ENCODE peak calls at places on chromosomes 1 and 21, in seven cellular contexts. One of them, this sample, is unnamed.

GRCh38 chr21:43721225-43721605 is 2.3 kb downstream of the PDXK start:
- DNase-seq in HFF-Myc: no peak
- DNase-seq in cardiac fibroblast: no peak
- DNase-seq in endodermal cell: no peak
- DNase-seq in choroid plexus epithelial cell: no peak
- DNase-seq in astrocyte of the cerebellum: no peak
- DNase-seq in PC-3: no peak
- DNase-seq in this sample: no peak

GRCh38 chr1:29004813-29005212 is 90.4 kb downstream of the EPB41 start:
- DNase-seq in astrocyte of the cerebellum: no peak
- DNase-seq in choroid plexus epithelial cell: no peak
- DNase-seq in HFF-Myc: no peak
- DNase-seq in endodermal cell: no peak
- DNase-seq in PC-3: no peak
- DNase-seq in cardiac fibroblast: no peak
- DNase-seq in this sample: no peak

GRCh38 chr21:44748621-44749020 is 37.2 kb upstream of the TSPEAR start:
- DNase-seq in HFF-Myc: no peak
- DNase-seq in astrocyte of the cerebellum: no peak
- DNase-seq in PC-3: no peak
- DNase-seq in endodermal cell: peak; percentile 93
- DNase-seq in cardiac fibroblast: no peak
- DNase-seq in choroid plexus epithelial cell: no peak
- DNase-seq in this sample: no peak

GRCh38 chr1:79364896-79365295 is 358.4 kb upstream of the ADGRL4 start:
- DNase-seq in endodermal cell: no peak
- DNase-seq in astrocyte of the cerebellum: no peak
- DNase-seq in PC-3: peak; percentile 7
- DNase-seq in HFF-Myc: no peak
- DNase-seq in cardiac fibroblast: peak; percentile 11
- DNase-seq in choroid plexus epithelial cell: no peak
- DNase-seq in this sample: no peak

GRCh38 chr1:51963592-51964308 is 26.8 kb downstream of the RAB3B start:
- DNase-seq in endodermal cell: no peak
- DNase-seq in astrocyte of the cerebellum: no peak
- DNase-seq in HFF-Myc: no peak
- DNase-seq in PC-3: no peak
- DNase-seq in cardiac fibroblast: no peak
- DNase-seq in choroid plexus epithelial cell: no peak
- DNase-seq in this sample: no peak

GRCh38 chr1:54971317-54971791 is 9.1 kb upstream of the TMEM61 start:
- DNase-seq in choroid plexus epithelial cell: peak; percentile 29
- DNase-seq in cardiac fibroblast: no peak
- DNase-seq in endodermal cell: peak; percentile 10
- DNase-seq in HFF-Myc: no peak
- DNase-seq in PC-3: peak; percentile 92
- DNase-seq in astrocyte of the cerebellum: no peak
- DNase-seq in this sample: peak; percentile 49

GRCh38 chr1:31785020-31785946 is 21.1 kb upstream of the ADGRB2 start:
- DNase-seq in choroid plexus epithelial cell: no peak
- DNase-seq in HFF-Myc: no peak
- DNase-seq in PC-3: no peak
- DNase-seq in cardiac fibroblast: no peak
- DNase-seq in endodermal cell: peak; percentile 41
- DNase-seq in astrocyte of the cerebellum: no peak
- DNase-seq in this sample: no peak

GRCh38 chr1:200334661-200335256 is 75.1 kb downstream of the ZNF281 start:
- DNase-seq in PC-3: peak; percentile 97
- DNase-seq in endodermal cell: no peak
- DNase-seq in HFF-Myc: no peak
- DNase-seq in choroid plexus epithelial cell: no peak
- DNase-seq in astrocyte of the cerebellum: no peak
- DNase-seq in cardiac fibroblast: no peak
- DNase-seq in this sample: no peak

GRCh38 chr1:25658791-25659431 is 42.3 kb downstream of the MAN1C1 start:
- DNase-seq in HFF-Myc: no peak
- DNase-seq in cardiac fibroblast: peak; percentile 67
- DNase-seq in choroid plexus epithelial cell: peak; percentile 32
- DNase-seq in astrocyte of the cerebellum: no peak
- DNase-seq in PC-3: no peak
- DNase-seq in endodermal cell: peak; percentile 51
- DNase-seq in this sample: no peak

GRCh38 chr1:212928323-212929281 is 21.7 kb upstream of the VASH2 start:
- DNase-seq in HFF-Myc: no peak
- DNase-seq in PC-3: no peak
- DNase-seq in astrocyte of the cerebellum: no peak
- DNase-seq in cardiac fibroblast: no peak
- DNase-seq in endodermal cell: peak; percentile 71
- DNase-seq in choroid plexus epithelial cell: no peak
- DNase-seq in this sample: peak; percentile 43

GRCh38 chr1:67174716-67175284 is 8.5 kb downstream of the IL23R start:
- DNase-seq in choroid plexus epithelial cell: no peak
- DNase-seq in astrocyte of the cerebellum: no peak
- DNase-seq in PC-3: no peak
- DNase-seq in HFF-Myc: no peak
- DNase-seq in endodermal cell: no peak
- DNase-seq in cardiac fibroblast: no peak
- DNase-seq in this sample: no peak

GRCh38 chr21:34974162-34974981 is 74.7 kb downstream of the RUNX1 start:
- DNase-seq in choroid plexus epithelial cell: no peak
- DNase-seq in HFF-Myc: no peak
- DNase-seq in PC-3: no peak
- DNase-seq in endodermal cell: no peak
- DNase-seq in astrocyte of the cerebellum: no peak
- DNase-seq in cardiac fibroblast: no peak
- DNase-seq in this sample: peak; percentile 61

GRCh38 chr1:235093013-235093618 is 35.5 kb downstream of the TOMM20 start:
- DNase-seq in choroid plexus epithelial cell: peak; percentile 86
- DNase-seq in endodermal cell: peak; percentile 91
- DNase-seq in cardiac fibroblast: peak; percentile 86
- DNase-seq in astrocyte of the cerebellum: no peak
- DNase-seq in HFF-Myc: no peak
- DNase-seq in PC-3: peak; percentile 29
- DNase-seq in this sample: no peak

GRCh38 chr1:34800214-34800613 is 7.4 kb downstream of the GJA4 start:
- DNase-seq in PC-3: no peak
- DNase-seq in cardiac fibroblast: peak; percentile 27
- DNase-seq in HFF-Myc: no peak
- DNase-seq in endodermal cell: no peak
- DNase-seq in choroid plexus epithelial cell: peak; percentile 40
- DNase-seq in astrocyte of the cerebellum: no peak
- DNase-seq in this sample: no peak

GRCh38 chr1:113918243-113918642 is 10.9 kb upstream of the HIPK1 start:
- DNase-seq in astrocyte of the cerebellum: no peak
- DNase-seq in endodermal cell: no peak
- DNase-seq in HFF-Myc: no peak
- DNase-seq in PC-3: no peak
- DNase-seq in choroid plexus epithelial cell: no peak
- DNase-seq in cardiac fibroblast: no peak
- DNase-seq in this sample: no peak

GRCh38 chr1:174769961-174770549 is 229.7 kb upstream of the CACYBP start:
- DNase-seq in PC-3: peak; percentile 54
- DNase-seq in HFF-Myc: peak; percentile 21
- DNase-seq in cardiac fibroblast: peak; percentile 71
- DNase-seq in choroid plexus epithelial cell: peak; percentile 76
- DNase-seq in astrocyte of the cerebellum: peak; percentile 51
- DNase-seq in endodermal cell: no peak
- DNase-seq in this sample: peak; percentile 26

GRCh38 chr1:38958967-38959366 is 17.3 kb upstream of the RHBDL2 start:
- DNase-seq in PC-3: peak; percentile 75
- DNase-seq in endodermal cell: no peak
- DNase-seq in HFF-Myc: no peak
- DNase-seq in choroid plexus epithelial cell: peak; percentile 81
- DNase-seq in astrocyte of the cerebellum: peak; percentile 4
- DNase-seq in cardiac fibroblast: peak; percentile 49
- DNase-seq in this sample: no peak

GRCh38 chr1:67646145-67647035 is 38.6 kb upstream of the GADD45A start:
- DNase-seq in cardiac fibroblast: peak; percentile 60
- DNase-seq in HFF-Myc: peak; percentile 37
- DNase-seq in astrocyte of the cerebellum: peak; percentile 61
- DNase-seq in choroid plexus epithelial cell: peak; percentile 53
- DNase-seq in PC-3: peak; percentile 7
- DNase-seq in endodermal cell: no peak
- DNase-seq in this sample: no peak

GRCh38 chr1:91916046-91916445 is 30.1 kb upstream of the TGFBR3 start:
- DNase-seq in astrocyte of the cerebellum: no peak
- DNase-seq in choroid plexus epithelial cell: no peak
- DNase-seq in cardiac fibroblast: no peak
- DNase-seq in PC-3: no peak
- DNase-seq in HFF-Myc: no peak
- DNase-seq in endodermal cell: no peak
- DNase-seq in this sample: no peak

GRCh38 chr1:11738096-11738495 is 2.2 kb downstream of the AGTRAP start:
- DNase-seq in HFF-Myc: no peak
- DNase-seq in endodermal cell: no peak
- DNase-seq in choroid plexus epithelial cell: no peak
- DNase-seq in cardiac fibroblast: no peak
- DNase-seq in PC-3: no peak
- DNase-seq in astrocyte of the cerebellum: no peak
- DNase-seq in this sample: no peak

GRCh38 chr1:11738783-11739182 is 2.8 kb downstream of the AGTRAP start:
- DNase-seq in PC-3: no peak
- DNase-seq in choroid plexus epithelial cell: no peak
- DNase-seq in cardiac fibroblast: no peak
- DNase-seq in endodermal cell: no peak
- DNase-seq in HFF-Myc: no peak
- DNase-seq in astrocyte of the cerebellum: no peak
- DNase-seq in this sample: no peak

GRCh38 chr1:11736746-11737639 is 1.1 kb downstream of the AGTRAP start:
- DNase-seq in HFF-Myc: no peak
- DNase-seq in PC-3: peak; percentile 75
- DNase-seq in cardiac fibroblast: peak; percentile 82
- DNase-seq in astrocyte of the cerebellum: no peak
- DNase-seq in endodermal cell: peak; percentile 87
- DNase-seq in choroid plexus epithelial cell: peak; percentile 85
- DNase-seq in this sample: peak; percentile 65

GRCh38 chr1:11735531-11735853 is 444 bp upstream of the AGTRAP start:
- DNase-seq in choroid plexus epithelial cell: no peak
- DNase-seq in cardiac fibroblast: no peak
- DNase-seq in HFF-Myc: no peak
- DNase-seq in endodermal cell: no peak
- DNase-seq in astrocyte of the cerebellum: no peak
- DNase-seq in PC-3: no peak
- DNase-seq in this sample: no peak

DNA sequence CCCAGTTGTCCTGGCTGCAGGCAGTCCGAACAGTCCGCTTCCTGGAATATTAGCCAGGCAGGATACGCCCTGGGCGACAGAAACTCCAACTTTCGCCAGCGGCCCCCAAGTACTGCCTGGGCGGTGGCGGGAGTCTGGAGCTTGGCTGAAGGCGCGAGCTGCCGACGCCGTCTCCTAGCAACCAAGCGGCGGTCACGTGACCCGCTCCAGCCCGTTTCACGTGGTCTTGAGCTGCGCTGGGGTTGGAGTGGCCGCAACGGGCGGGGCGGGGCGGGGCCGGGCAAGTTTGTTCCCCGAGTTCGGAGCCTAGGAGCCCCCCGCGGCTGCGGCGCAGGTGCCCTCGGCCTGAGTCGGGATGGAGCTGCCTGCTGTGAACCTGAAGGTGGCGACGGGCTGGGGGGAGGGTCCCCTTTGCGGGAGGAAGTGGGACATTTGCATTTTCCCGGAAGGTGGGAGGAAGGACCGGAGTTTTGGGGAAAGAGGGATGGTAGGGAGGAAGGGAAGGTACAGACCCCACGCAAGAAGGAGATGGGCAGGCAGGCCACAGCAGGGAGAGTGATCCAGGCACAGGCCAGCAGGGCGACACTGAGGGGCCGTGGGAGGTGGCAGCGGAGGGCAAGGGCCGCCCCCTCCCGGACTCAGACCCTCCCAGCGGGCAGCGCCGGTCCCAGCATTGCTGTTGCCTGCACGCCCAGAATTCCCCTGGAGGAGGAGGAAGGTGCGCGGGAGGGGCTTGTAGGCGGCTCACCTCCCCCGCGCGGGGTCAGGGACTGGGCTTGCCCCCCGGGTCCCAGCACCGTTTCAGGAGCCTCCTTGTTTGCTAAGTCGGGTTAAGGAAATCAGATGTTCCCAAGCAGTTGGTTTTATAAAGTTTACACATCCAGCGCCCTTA is at the start of gene AGTRAP:
- DNase-seq in HFF-Myc: peak; percentile 70
- DNase-seq in endodermal cell: peak; percentile 98
- DNase-seq in choroid plexus epithelial cell: peak; percentile 95
- DNase-seq in astrocyte of the cerebellum: peak; percentile 64
- DNase-seq in cardiac fibroblast: peak; percentile 95
- DNase-seq in PC-3: peak; percentile 86
- DNase-seq in this sample: peak; percentile 92
- TF ChIP-seq CTCF in HFF-Myc: no peak
- TF ChIP-seq CTCF in endodermal cell: peak; percentile 39
- TF ChIP-seq CTCF in choroid plexus epithelial cell: no peak
- TF ChIP-seq CTCF in astrocyte of the cerebellum: no peak
- TF ChIP-seq CTCF in cardiac fibroblast: no peak
- TF ChIP-seq CTCF in PC-3: no peak
- TF ChIP-seq CTCF in this sample: no peak

GRCh38 chr21:36260802-36261201 is 59.2 kb upstream of the MORC3 start:
- DNase-seq in PC-3: no peak
- DNase-seq in cardiac fibroblast: no peak
- DNase-seq in HFF-Myc: no peak
- DNase-seq in choroid plexus epithelial cell: no peak
- DNase-seq in astrocyte of the cerebellum: no peak
- DNase-seq in endodermal cell: no peak
- DNase-seq in this sample: no peak
- TF ChIP-seq CTCF in PC-3: peak; percentile 6
- TF ChIP-seq CTCF in cardiac fibroblast: no peak
- TF ChIP-seq CTCF in HFF-Myc: no peak
- TF ChIP-seq CTCF in choroid plexus epithelial cell: no peak
- TF ChIP-seq CTCF in astrocyte of the cerebellum: no peak
- TF ChIP-seq CTCF in endodermal cell: peak; percentile 8
- TF ChIP-seq CTCF in this sample: no peak

GRCh38 chr1:16006552-16007485 is 2.8 kb downstream of the SRARP start:
- DNase-seq in astrocyte of the cerebellum: no peak
- DNase-seq in PC-3: peak; percentile 46
- DNase-seq in choroid plexus epithelial cell: peak; percentile 45
- DNase-seq in endodermal cell: no peak
- DNase-seq in cardiac fibroblast: peak; percentile 34
- DNase-seq in HFF-Myc: no peak
- DNase-seq in this sample: peak; percentile 67
- TF ChIP-seq CTCF in astrocyte of the cerebellum: no peak
- TF ChIP-seq CTCF in PC-3: peak; percentile 48
- TF ChIP-seq CTCF in choroid plexus epithelial cell: peak; percentile 42
- TF ChIP-seq CTCF in endodermal cell: peak; percentile 21
- TF ChIP-seq CTCF in cardiac fibroblast: peak; percentile 29
- TF ChIP-seq CTCF in HFF-Myc: peak; percentile 13
- TF ChIP-seq CTCF in this sample: peak; percentile 43

DNA sequence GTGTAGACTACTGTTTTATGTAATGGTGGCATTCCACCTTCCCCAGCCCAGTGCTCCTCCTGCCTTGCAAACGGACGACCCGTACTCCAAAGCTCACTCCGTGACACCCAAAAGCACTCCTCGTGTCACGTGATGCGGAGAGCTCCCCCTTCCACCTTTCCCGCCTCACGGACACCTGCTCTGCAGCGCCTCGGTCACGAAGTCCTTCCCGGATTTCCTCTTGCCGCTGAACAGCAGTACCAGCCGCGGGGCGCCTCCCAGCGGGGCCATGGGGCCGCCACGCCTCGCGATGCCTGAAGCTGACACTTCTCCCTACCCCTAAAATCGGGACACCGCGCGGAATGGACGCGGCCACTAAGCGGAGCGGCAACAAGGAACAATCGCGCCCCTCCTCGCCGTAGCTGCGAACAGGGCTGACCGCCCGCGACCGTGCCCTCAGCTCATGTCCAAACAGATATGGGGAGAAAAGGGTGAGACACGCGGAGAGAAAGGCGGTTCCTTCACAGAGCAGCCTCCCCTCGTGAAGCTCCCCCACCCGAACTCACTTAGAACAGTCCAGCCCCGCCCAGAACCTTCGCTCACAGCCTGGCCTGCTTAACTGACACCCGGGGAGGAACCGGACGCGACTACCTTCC is at the start of gene PMVK:
- DNase-seq in astrocyte of the cerebellum: peak; percentile 93
- DNase-seq in choroid plexus epithelial cell: peak; percentile 98
- DNase-seq in HFF-Myc: peak; percentile 87
- DNase-seq in PC-3: peak; percentile 94
- DNase-seq in endodermal cell: peak; percentile 97
- DNase-seq in cardiac fibroblast: peak; percentile 98
- DNase-seq in this sample: peak; percentile 94
- TF ChIP-seq CTCF in astrocyte of the cerebellum: peak; percentile 12
- TF ChIP-seq CTCF in choroid plexus epithelial cell: peak; percentile 39
- TF ChIP-seq CTCF in HFF-Myc: peak; percentile 27
- TF ChIP-seq CTCF in PC-3: peak; percentile 53
- TF ChIP-seq CTCF in endodermal cell: peak; percentile 47
- TF ChIP-seq CTCF in cardiac fibroblast: no peak
- TF ChIP-seq CTCF in this sample: peak; percentile 49